ENCODE peak calls at places on chromosomes 6 and 20, in six cellular contexts. R, Z, K, M, D and P are unnamed samples.

GRCh38 chr20:59933296-59933848 is at the start of gene SYCP2:
- DNase-seq in R (no peak), Z (peak; percentile 68), K (peak; percentile 50), M (no peak), D (peak; percentile 41), P (peak; percentile 30)

GRCh38 chr20:35635652-35636051 is 20.0 kb downstream of the SPAG4 start:
- DNase-seq in R (no peak), Z (no peak), K (no peak), M (no peak), D (no peak), P (no peak)

GRCh38 chr6:27591660-27592059 is 118.8 kb upstream of the ZNF184 start:
- DNase-seq in R (no peak), Z (no peak), K (no peak), M (peak; percentile 52), D (no peak), P (no peak)

GRCh38 chr6:117776441-117776840 is 101.2 kb downstream of the NUS1 start:
- DNase-seq in R (no peak), Z (no peak), K (no peak), M (peak; percentile 1), D (no peak), P (no peak)

GRCh38 chr6:11366934-11367637 is 134.6 kb upstream of the NEDD9 start:
- DNase-seq in R (no peak), Z (no peak), K (no peak), M (no peak), D (no peak), P (no peak)

GRCh38 chr6:33123732-33124524 is 48.1 kb downstream of the HLA-DPB1 start:
- DNase-seq in R (peak; percentile 77), Z (no peak), K (no peak), M (peak; percentile 30), D (no peak), P (no peak)

GRCh38 chr20:2754426-2754825 is 46.0 kb downstream of the CPXM1 start:
- DNase-seq in R (no peak), Z (no peak), K (no peak), M (no peak), D (no peak), P (no peak)

GRCh38 chr20:11379257-11380011 is 538.3 kb upstream of the BTBD3 start:
- DNase-seq in R (no peak), Z (no peak), K (no peak), M (no peak), D (no peak), P (no peak)

GRCh38 chr20:41411458-41411857 is 44.8 kb upstream of the EMILIN3 start:
- DNase-seq in R (no peak), Z (no peak), K (no peak), M (peak; percentile 28), D (no peak), P (no peak)

GRCh38 chr6:167667204-167668018 is 159.3 kb upstream of the AFDN start:
- DNase-seq in R (no peak), Z (no peak), K (no peak), M (no peak), D (no peak), P (no peak)

GRCh38 chr20:60407011-60407771 is 449.0 kb downstream of the CDH26 start:
- DNase-seq in R (no peak), Z (no peak), K (no peak), M (no peak), D (no peak), P (no peak)

GRCh38 chr20:45779011-45779915 is 12.4 kb downstream of the WFDC3 start:
- DNase-seq in R (peak; percentile 98), Z (peak; percentile 87), K (peak; percentile 69), M (peak; percentile 100), D (peak; percentile 28), P (peak; percentile 93)

GRCh38 chr6:163577404-163577803 is 162.9 kb downstream of the QKI start:
- DNase-seq in R (no peak), Z (no peak), K (no peak), M (no peak), D (no peak), P (no peak)

GRCh38 chr20:35311409-35311808 is 19.2 kb upstream of the FAM83C start:
- DNase-seq in R (peak; percentile 81), Z (no peak), K (no peak), M (peak; percentile 77), D (no peak), P (no peak)

GRCh38 chr20:35539756-35540212 is 2.1 kb upstream of the ERGIC3 start:
- DNase-seq in R (no peak), Z (peak; percentile 16), K (no peak), M (no peak), D (peak; percentile 62), P (no peak)

GRCh38 chr6:1381397-1382330 is 7.7 kb upstream of the FOXF2 start:
- DNase-seq in R (no peak), Z (peak; percentile 30), K (peak; percentile 29), M (no peak), D (no peak), P (no peak)

GRCh38 chr6:4105980-4106536 is 27.1 kb upstream of the FAM217A start:
- DNase-seq in R (no peak), Z (no peak), K (no peak), M (no peak), D (no peak), P (no peak)

GRCh38 chr6:74519172-74519571 is 686.7 kb downstream of the COL12A1 start:
- DNase-seq in R (no peak), Z (no peak), K (no peak), M (peak; percentile 81), D (no peak), P (no peak)

GRCh38 chr6:16362296-16362695 is 123.9 kb downstream of the GMPR start:
- DNase-seq in R (no peak), Z (no peak), K (no peak), M (no peak), D (no peak), P (no peak)

GRCh38 chr6:141562181-141562800 is 570.4 kb upstream of the GJE1 start:
- DNase-seq in R (no peak), Z (no peak), K (peak; percentile 23), M (no peak), D (no peak), P (peak; percentile 14)

GRCh38 chr6:89799756-89800155 is 19.8 kb downstream of the MDN1 start:
- DNase-seq in R (no peak), Z (no peak), K (no peak), M (no peak), D (no peak), P (no peak)

GRCh38 chr6:145490068-145490467 is 245.3 kb downstream of the EPM2A start:
- DNase-seq in R (no peak), Z (no peak), K (no peak), M (no peak), D (no peak), P (no peak)

GRCh38 chr6:6696867-6697531 is 108.5 kb downstream of the LY86 start:
- DNase-seq in R (peak; percentile 63), Z (peak; percentile 34), K (peak; percentile 56), M (peak; percentile 65), D (peak; percentile 30), P (no peak)

GRCh38 chr6:126210398-126211075 is 129.4 kb upstream of the CENPW start:
- DNase-seq in R (no peak), Z (no peak), K (no peak), M (peak; percentile 10), D (no peak), P (no peak)

GRCh38 chr6:36769676-36770499 is 69.4 kb downstream of the CPNE5 start:
- DNase-seq in R (no peak), Z (no peak), K (no peak), M (peak; percentile 51), D (peak; percentile 35), P (no peak)

GRCh38 chr6:71410164-71410566 is 121.6 kb downstream of the OGFRL1 start:
- DNase-seq in R (no peak), Z (no peak), K (no peak), M (peak; percentile 40), D (no peak), P (no peak)

GRCh38 chr6:52994789-52995078 is 350 bp downstream of the GSTA4 start:
- DNase-seq in R (no peak), Z (peak; percentile 18), K (peak; percentile 32), M (peak; percentile 8), D (peak; percentile 32), P (peak; percentile 38)

GRCh38 chr6:106799008-106799952 is 169.9 kb downstream of the QRSL1 start:
- DNase-seq in R (no peak), Z (no peak), K (no peak), M (peak; percentile 26), D (peak; percentile 59), P (no peak)

GRCh38 chr20:46994341-46994740 is 99.7 kb downstream of the EYA2 start:
- DNase-seq in R (no peak), Z (no peak), K (no peak), M (no peak), D (peak; percentile 18), P (no peak)

GRCh38 chr20:46991850-46992639 is 97.4 kb downstream of the EYA2 start:
- DNase-seq in R (no peak), Z (no peak), K (no peak), M (no peak), D (no peak), P (no peak)

GRCh38 chr20:46995561-46996142 is 101.0 kb downstream of the EYA2 start:
- DNase-seq in R (no peak), Z (no peak), K (no peak), M (no peak), D (no peak), P (no peak)

GRCh38 chr20:46992640-46993035 is 98.0 kb downstream of the EYA2 start:
- DNase-seq in R (no peak), Z (peak; percentile 47), K (no peak), M (no peak), D (no peak), P (no peak)

GRCh38 chr20:46993465-46994095 is 98.9 kb downstream of the EYA2 start:
- DNase-seq in R (no peak), Z (no peak), K (no peak), M (no peak), D (no peak), P (no peak)
- H3K4me3 ChIP-seq in R (no peak overlapping the region), Z (no peak overlapping the region), K (no peak overlapping the region), M (no peak overlapping the region), D (no peak overlapping the region), P (no peak overlapping the region)

GRCh38 chr6:42547407-42548329 is 16.2 kb upstream of the UBR2 start:
- DNase-seq in R (peak; percentile 64), Z (peak; percentile 69), K (peak; percentile 80), M (peak; percentile 73), D (peak; percentile 79), P (peak; percentile 85)
- H3K27ac ChIP-seq in R (peak overlapping the region; percentile 18), Z (peak overlapping the region; percentile 35), K (no peak overlapping the region), M (peak overlapping the region; percentile 62), D (peak overlapping the region; percentile 44), P (peak overlapping the region; percentile 69)

DNA sequence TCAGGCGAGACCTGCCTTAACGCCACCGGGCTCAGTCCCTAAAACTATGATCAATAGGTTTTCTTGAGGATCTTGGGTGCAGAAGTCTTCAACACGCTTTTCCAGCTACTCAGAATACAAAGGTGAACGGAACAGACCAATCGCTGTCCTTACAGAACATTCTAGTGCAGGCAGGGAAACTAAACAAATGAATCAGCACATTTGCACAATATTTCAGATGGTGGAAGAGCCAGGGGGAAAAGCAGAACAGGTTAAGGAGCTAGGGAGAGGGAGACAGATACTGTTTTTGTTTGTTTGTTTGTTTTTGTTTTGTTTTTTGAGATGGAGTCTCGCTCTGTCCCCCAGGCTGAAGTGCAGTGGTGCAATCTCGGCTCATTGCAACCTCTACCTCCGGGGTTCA is 271.1 kb downstream of the TFAP2C start:
- DNase-seq in R (no peak), Z (no peak), K (no peak), M (no peak), D (no peak), P (no peak)
- H3K27me3 ChIP-seq in R (peaks cover 3% of the 10 kb centered on the region), Z (no peaks in the 10 kb centered on the region), K (peaks cover 42% of the 10 kb centered on the region), M (no peaks in the 10 kb centered on the region), D (no peaks in the 10 kb centered on the region), P (no peaks in the 10 kb centered on the region)

GRCh38 chr6:20881365-20881764 is 347.1 kb downstream of the CDKAL1 start:
- DNase-seq in R (no peak), Z (no peak), K (no peak), M (no peak), D (no peak), P (no peak)
- H3K4me3 ChIP-seq in R (no peak overlapping the region), Z (no peak overlapping the region), K (no peak overlapping the region), M (no peak overlapping the region), D (no peak overlapping the region), P (no peak overlapping the region)